ENCODE peak calls at places on chromosomes 16 and 17, in eight cellular contexts. L is HCT116, O is B cell, V is fibroblast of lung, Q is mesothelial cell of epicardium, G is left ventricle myocardium inferior, T is AG04450, Z is type B pancreatic cell. X is an unnamed sample.

GRCh38 chr17:47686276-47686635 is 7.7 kb upstream of the TBKBP1 start:
- DNase-seq in L (no peak), O (no peak), V (peak; percentile 67), Q (no peak), G (no peak), T (no peak), Z (no peak), X (no peak)

GRCh38 chr17:50206604-50207293 is 5.3 kb upstream of the COL1A1 start:
- DNase-seq in L (no peak), O (no peak), V (peak; percentile 52), Q (no peak), G (peak; percentile 57), T (no peak), Z (no peak), X (peak; percentile 64)

GRCh38 chr17:66115246-66115645 is 76.7 kb downstream of the CEP112 start:
- DNase-seq in L (no peak), O (no peak), V (peak; percentile 16), Q (no peak), G (no peak), T (no peak), Z (no peak), X (no peak)

GRCh38 chr16:24991349-24991748 is 23.8 kb downstream of the ARHGAP17 start:
- DNase-seq in L (no peak), O (no peak), V (no peak), Q (no peak), G (no peak), T (no peak), Z (no peak), X (no peak)

GRCh38 chr17:55344514-55344997 is 77.1 kb downstream of the MMD start:
- DNase-seq in L (no peak), O (no peak), V (no peak), Q (no peak), G (no peak), T (no peak), Z (no peak), X (no peak)

GRCh38 chr17:73833779-73834613 is 189.8 kb upstream of the SDK2 start:
- DNase-seq in L (no peak), O (no peak), V (no peak), Q (no peak), G (no peak), T (no peak), Z (no peak), X (no peak)

GRCh38 chr17:37239690-37240344 is 136.0 kb upstream of the C17orf78 start:
- DNase-seq in L (peak; percentile 3), O (peak; percentile 31), V (peak; percentile 57), Q (no peak), G (no peak), T (no peak), Z (no peak), X (peak; percentile 50)

GRCh38 chr17:77100009-77100408 is 40.8 kb upstream of the SEC14L1 start:
- DNase-seq in L (no peak), O (no peak), V (no peak), Q (no peak), G (peak; percentile 76), T (no peak), Z (no peak), X (no peak)

GRCh38 chr16:48491517-48491916 is 106.3 kb upstream of the SIAH1 start:
- DNase-seq in L (no peak), O (no peak), V (peak; percentile 62), Q (no peak), G (no peak), T (no peak), Z (no peak), X (peak; percentile 22)

GRCh38 chr16:68298907-68299515 is 11.7 kb downstream of the SLC7A6OS start:
- DNase-seq in L (no peak), O (no peak), V (peak; percentile 73), Q (no peak), G (peak; percentile 68), T (no peak), Z (no peak), X (peak; percentile 59)

GRCh38 chr17:73342057-73342522 is 30.3 kb upstream of the CDC42EP4 start:
- DNase-seq in L (no peak), O (no peak), V (peak; percentile 81), Q (no peak), G (peak; percentile 53), T (no peak), Z (no peak), X (peak; percentile 90)

GRCh38 chr16:30698816-30699614 is at the start of gene SRCAP:
- DNase-seq in L (peak; percentile 64), O (peak; percentile 85), V (peak; percentile 77), Q (peak; percentile 65), G (peak; percentile 86), T (peak; percentile 20), Z (peak; percentile 89), X (peak; percentile 74)

GRCh38 chr17:30332057-30332542 is 1.8 kb downstream of the TMIGD1 start:
- DNase-seq in L (no peak), O (no peak), V (peak; percentile 73), Q (no peak), G (no peak), T (peak; percentile 45), Z (no peak), X (peak; percentile 76)

GRCh38 chr17:40326832-40327199 is 17.8 kb downstream of the RARA start:
- DNase-seq in L (no peak), O (no peak), V (no peak), Q (no peak), G (peak; percentile 16), T (no peak), Z (no peak), X (no peak)

GRCh38 chr17:78390241-78391050 is 12.0 kb downstream of the PGS1 start:
- DNase-seq in L (no peak), O (no peak), V (peak; percentile 94), Q (no peak), G (no peak), T (peak; percentile 96), Z (no peak), X (peak; percentile 94)

GRCh38 chr17:61399131-61400057 is at the start of gene TBX2:
- DNase-seq in L (no peak), O (peak; percentile 34), V (peak; percentile 99), Q (peak; percentile 63), G (peak; percentile 88), T (peak; percentile 93), Z (no peak), X (peak; percentile 81)

GRCh38 chr17:14318109-14318905 is 17.4 kb downstream of the HS3ST3B1 start:
- DNase-seq in L (no peak), O (no peak), V (no peak), Q (no peak), G (no peak), T (no peak), Z (no peak), X (no peak)

GRCh38 chr17:68532826-68533225 is 20.6 kb downstream of the PRKAR1A start:
- DNase-seq in L (no peak), O (no peak), V (no peak), Q (no peak), G (no peak), T (no peak), Z (no peak), X (no peak)

GRCh38 chr17:68534714-68535113 is 22.5 kb downstream of the PRKAR1A start:
- DNase-seq in L (no peak), O (no peak), V (no peak), Q (no peak), G (no peak), T (no peak), Z (no peak), X (no peak)

GRCh38 chr17:68535903-68536302 is 23.7 kb downstream of the PRKAR1A start:
- DNase-seq in L (no peak), O (no peak), V (no peak), Q (no peak), G (no peak), T (no peak), Z (no peak), X (no peak)

GRCh38 chr17:68531252-68531651 is 19.0 kb downstream of the PRKAR1A start:
- DNase-seq in L (no peak), O (no peak), V (no peak), Q (no peak), G (no peak), T (no peak), Z (no peak), X (no peak)

GRCh38 chr17:68533887-68534700 is 21.9 kb downstream of the PRKAR1A start:
- DNase-seq in L (no peak), O (no peak), V (peak; percentile 84), Q (no peak), G (no peak), T (no peak), Z (no peak), X (peak; percentile 61)
- TF ChIP-seq CTCF in L (peak; percentile 42), O (peak; percentile 37), V (peak; percentile 44), Q (peak; percentile 63), G (peak; percentile 50), T (peak; percentile 57), Z (peak; percentile 69), X (peak; percentile 47)

GRCh38 chr16:88634994-88635670 is 3.2 kb upstream of the IL17C start:
- DNase-seq in L (no peak), O (no peak), V (no peak), Q (no peak), G (no peak), T (no peak), Z (no peak), X (no peak)
- TF ChIP-seq CTCF in L (no peak), O (no peak), V (no peak), Q (no peak), G (no peak), T (no peak), Z (no peak), X (no peak)

GRCh38 chr16:12350945-12351344 is 374.4 kb downstream of the SNX29 start:
- DNase-seq in L (no peak), O (no peak), V (no peak), Q (no peak), G (no peak), T (no peak), Z (no peak), X (no peak)
- TF ChIP-seq CTCF in L (peak; percentile 21), O (no peak), V (no peak), Q (no peak), G (no peak), T (no peak), Z (peak; percentile 44), X (no peak)

GRCh38 chr17:80256034-80256350 is 4.7 kb upstream of the RNF213 start:
- DNase-seq in L (no peak), O (no peak), V (no peak), Q (no peak), G (no peak), T (no peak), Z (no peak), X (no peak)

GRCh38 chr17:80251966-80252365 is 8.7 kb upstream of the RNF213 start:
- DNase-seq in L (no peak), O (no peak), V (no peak), Q (no peak), G (no peak), T (no peak), Z (no peak), X (no peak)

GRCh38 chr17:80254396-80255241 is 6.0 kb upstream of the RNF213 start:
- DNase-seq in L (peak; percentile 82), O (peak; percentile 54), V (peak; percentile 84), Q (no peak), G (no peak), T (peak; percentile 68), Z (no peak), X (peak; percentile 85)

GRCh38 chr17:80253631-80254395 is 6.8 kb upstream of the RNF213 start:
- DNase-seq in L (no peak), O (no peak), V (no peak), Q (no peak), G (no peak), T (no peak), Z (no peak), X (no peak)

DNA sequence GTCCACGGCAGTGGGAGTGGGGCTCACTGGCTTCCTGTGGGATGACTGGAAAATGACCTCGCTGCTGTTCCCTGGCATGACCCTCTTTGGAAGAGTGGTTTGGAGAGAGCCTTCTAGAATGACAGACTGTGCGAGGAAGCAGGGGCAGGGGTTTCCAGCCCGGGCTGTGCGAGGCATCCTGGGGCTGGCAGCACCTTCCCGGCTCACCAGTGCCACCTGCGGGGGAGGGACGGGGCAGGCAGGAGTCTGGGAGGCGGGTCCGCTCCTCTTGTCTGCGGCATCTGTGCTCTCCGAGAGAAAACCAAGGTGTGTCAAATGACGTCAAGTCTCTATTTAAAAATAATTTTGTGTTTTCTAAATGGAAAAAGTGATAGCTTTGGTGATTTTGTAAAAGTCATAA is 7.8 kb upstream of the RNF213 start:
- DNase-seq in L (peak; percentile 46), O (peak; percentile 81), V (peak; percentile 6), Q (no peak), G (peak; percentile 40), T (no peak), Z (no peak), X (no peak)
- TF ChIP-seq CTCF in L (peak; percentile 94), O (peak; percentile 74), V (peak; percentile 12), Q (no peak), G (peak; percentile 60), T (peak; percentile 34), Z (peak; percentile 59), X (peak; percentile 49)